ENCODE peak calls at places on chromosomes 16 and 17, in six cellular contexts. One of them, this sample, is unnamed.

GRCh38 chr16:67928147-67928546 is 3.5 kb downstream of the CTRL start:
- DNase-seq in effector memory CD8-positive, alpha-beta T cell: no peak
- DNase-seq in stimulated activated CD4-positive, alpha-beta T cell treated with anti-CD3 and anti-CD28 coated beads, TNF-alpha, amount 100 ng/mL, for 24 hours: no peak
- DNase-seq in heart right ventricle: no peak
- DNase-seq in anterior cingulate cortex: no peak
- DNase-seq in endothelial cell of umbilical vein: no peak
- DNase-seq in this sample: no peak

GRCh38 chr17:17403899-17404576 is 72.8 kb upstream of the MED9 start:
- DNase-seq in effector memory CD8-positive, alpha-beta T cell: peak
- DNase-seq in stimulated activated CD4-positive, alpha-beta T cell treated with anti-CD3 and anti-CD28 coated beads, TNF-alpha, amount 100 ng/mL, for 24 hours: no peak
- DNase-seq in heart right ventricle: no peak
- DNase-seq in anterior cingulate cortex: peak
- DNase-seq in endothelial cell of umbilical vein: peak
- DNase-seq in this sample: peak

GRCh38 chr16:17775061-17775460 is 304.3 kb upstream of the XYLT1 start:
- DNase-seq in effector memory CD8-positive, alpha-beta T cell: no peak
- DNase-seq in stimulated activated CD4-positive, alpha-beta T cell treated with anti-CD3 and anti-CD28 coated beads, TNF-alpha, amount 100 ng/mL, for 24 hours: no peak
- DNase-seq in heart right ventricle: no peak
- DNase-seq in anterior cingulate cortex: no peak
- DNase-seq in endothelial cell of umbilical vein: no peak
- DNase-seq in this sample: no peak

GRCh38 chr17:78208486-78208885 is 5.6 kb upstream of the BIRC5 start:
- DNase-seq in effector memory CD8-positive, alpha-beta T cell: no peak
- DNase-seq in stimulated activated CD4-positive, alpha-beta T cell treated with anti-CD3 and anti-CD28 coated beads, TNF-alpha, amount 100 ng/mL, for 24 hours: no peak
- DNase-seq in heart right ventricle: no peak
- DNase-seq in anterior cingulate cortex: no peak
- DNase-seq in endothelial cell of umbilical vein: no peak
- DNase-seq in this sample: no peak

GRCh38 chr16:84689126-84689525 is 10.7 kb upstream of the USP10 start:
- DNase-seq in effector memory CD8-positive, alpha-beta T cell: no peak
- DNase-seq in stimulated activated CD4-positive, alpha-beta T cell treated with anti-CD3 and anti-CD28 coated beads, TNF-alpha, amount 100 ng/mL, for 24 hours: no peak
- DNase-seq in heart right ventricle: no peak
- DNase-seq in anterior cingulate cortex: no peak
- DNase-seq in endothelial cell of umbilical vein: peak
- DNase-seq in this sample: peak

GRCh38 chr16:19745286-19746018 is 27.4 kb downstream of the IQCK start:
- DNase-seq in effector memory CD8-positive, alpha-beta T cell: no peak
- DNase-seq in stimulated activated CD4-positive, alpha-beta T cell treated with anti-CD3 and anti-CD28 coated beads, TNF-alpha, amount 100 ng/mL, for 24 hours: no peak
- DNase-seq in heart right ventricle: no peak
- DNase-seq in anterior cingulate cortex: no peak
- DNase-seq in endothelial cell of umbilical vein: no peak
- DNase-seq in this sample: peak

GRCh38 chr16:83538707-83539106 is 269.1 kb upstream of the HSBP1 start:
- DNase-seq in effector memory CD8-positive, alpha-beta T cell: no peak
- DNase-seq in stimulated activated CD4-positive, alpha-beta T cell treated with anti-CD3 and anti-CD28 coated beads, TNF-alpha, amount 100 ng/mL, for 24 hours: no peak
- DNase-seq in heart right ventricle: no peak
- DNase-seq in anterior cingulate cortex: no peak
- DNase-seq in endothelial cell of umbilical vein: no peak
- DNase-seq in this sample: no peak

GRCh38 chr17:80375186-80375585 is 39.8 kb upstream of the ENDOV start:
- DNase-seq in effector memory CD8-positive, alpha-beta T cell: no peak
- DNase-seq in stimulated activated CD4-positive, alpha-beta T cell treated with anti-CD3 and anti-CD28 coated beads, TNF-alpha, amount 100 ng/mL, for 24 hours: no peak
- DNase-seq in heart right ventricle: no peak
- DNase-seq in anterior cingulate cortex: no peak
- DNase-seq in endothelial cell of umbilical vein: no peak
- DNase-seq in this sample: no peak

GRCh38 chr17:29840884-29841283 is 89.1 kb downstream of the SSH2 start:
- DNase-seq in effector memory CD8-positive, alpha-beta T cell: no peak
- DNase-seq in stimulated activated CD4-positive, alpha-beta T cell treated with anti-CD3 and anti-CD28 coated beads, TNF-alpha, amount 100 ng/mL, for 24 hours: no peak
- DNase-seq in heart right ventricle: no peak
- DNase-seq in anterior cingulate cortex: no peak
- DNase-seq in endothelial cell of umbilical vein: peak
- DNase-seq in this sample: peak

GRCh38 chr17:40560592-40561293 is 4.5 kb downstream of the CCR7 start:
- DNase-seq in effector memory CD8-positive, alpha-beta T cell: peak
- DNase-seq in stimulated activated CD4-positive, alpha-beta T cell treated with anti-CD3 and anti-CD28 coated beads, TNF-alpha, amount 100 ng/mL, for 24 hours: peak
- DNase-seq in heart right ventricle: no peak
- DNase-seq in anterior cingulate cortex: no peak
- DNase-seq in endothelial cell of umbilical vein: no peak
- DNase-seq in this sample: no peak

GRCh38 chr17:69192754-69193153 is 35.9 kb downstream of the ABCA10 start:
- DNase-seq in effector memory CD8-positive, alpha-beta T cell: no peak
- DNase-seq in stimulated activated CD4-positive, alpha-beta T cell treated with anti-CD3 and anti-CD28 coated beads, TNF-alpha, amount 100 ng/mL, for 24 hours: no peak
- DNase-seq in heart right ventricle: no peak
- DNase-seq in anterior cingulate cortex: no peak
- DNase-seq in endothelial cell of umbilical vein: no peak
- DNase-seq in this sample: no peak

GRCh38 chr16:54456291-54456690 is 169.7 kb upstream of the IRX3 start:
- DNase-seq in effector memory CD8-positive, alpha-beta T cell: no peak
- DNase-seq in stimulated activated CD4-positive, alpha-beta T cell treated with anti-CD3 and anti-CD28 coated beads, TNF-alpha, amount 100 ng/mL, for 24 hours: no peak
- DNase-seq in heart right ventricle: no peak
- DNase-seq in anterior cingulate cortex: no peak
- DNase-seq in endothelial cell of umbilical vein: no peak
- DNase-seq in this sample: no peak

GRCh38 chr17:41586863-41587495 is at the start of gene KRT14:
- DNase-seq in effector memory CD8-positive, alpha-beta T cell: no peak
- DNase-seq in stimulated activated CD4-positive, alpha-beta T cell treated with anti-CD3 and anti-CD28 coated beads, TNF-alpha, amount 100 ng/mL, for 24 hours: no peak
- DNase-seq in heart right ventricle: no peak
- DNase-seq in anterior cingulate cortex: no peak
- DNase-seq in endothelial cell of umbilical vein: no peak
- DNase-seq in this sample: no peak

GRCh38 chr17:61189968-61190367 is 209.7 kb upstream of the TBX2 start:
- DNase-seq in effector memory CD8-positive, alpha-beta T cell: no peak
- DNase-seq in stimulated activated CD4-positive, alpha-beta T cell treated with anti-CD3 and anti-CD28 coated beads, TNF-alpha, amount 100 ng/mL, for 24 hours: no peak
- DNase-seq in heart right ventricle: no peak
- DNase-seq in anterior cingulate cortex: no peak
- DNase-seq in endothelial cell of umbilical vein: no peak
- DNase-seq in this sample: no peak

GRCh38 chr16:66740010-66740409 is 11.4 kb downstream of the DYNC1LI2 start:
- DNase-seq in effector memory CD8-positive, alpha-beta T cell: peak
- DNase-seq in stimulated activated CD4-positive, alpha-beta T cell treated with anti-CD3 and anti-CD28 coated beads, TNF-alpha, amount 100 ng/mL, for 24 hours: no peak
- DNase-seq in heart right ventricle: no peak
- DNase-seq in anterior cingulate cortex: no peak
- DNase-seq in endothelial cell of umbilical vein: peak
- DNase-seq in this sample: peak

GRCh38 chr17:28718317-28718672 is 627 bp upstream of the RAB34 start:
- DNase-seq in effector memory CD8-positive, alpha-beta T cell: no peak
- DNase-seq in stimulated activated CD4-positive, alpha-beta T cell treated with anti-CD3 and anti-CD28 coated beads, TNF-alpha, amount 100 ng/mL, for 24 hours: no peak
- DNase-seq in heart right ventricle: no peak
- DNase-seq in anterior cingulate cortex: no peak
- DNase-seq in endothelial cell of umbilical vein: no peak
- DNase-seq in this sample: no peak

GRCh38 chr17:72121164-72122001 is 563 bp downstream of the SOX9 start:
- DNase-seq in effector memory CD8-positive, alpha-beta T cell: no peak
- DNase-seq in stimulated activated CD4-positive, alpha-beta T cell treated with anti-CD3 and anti-CD28 coated beads, TNF-alpha, amount 100 ng/mL, for 24 hours: no peak
- DNase-seq in heart right ventricle: peak
- DNase-seq in anterior cingulate cortex: peak
- DNase-seq in endothelial cell of umbilical vein: no peak
- DNase-seq in this sample: no peak

GRCh38 chr17:82023447-82024241 is 539 bp downstream of the LRRC45 start:
- DNase-seq in effector memory CD8-positive, alpha-beta T cell: no peak
- DNase-seq in stimulated activated CD4-positive, alpha-beta T cell treated with anti-CD3 and anti-CD28 coated beads, TNF-alpha, amount 100 ng/mL, for 24 hours: no peak
- DNase-seq in heart right ventricle: no peak
- DNase-seq in anterior cingulate cortex: no peak
- DNase-seq in endothelial cell of umbilical vein: no peak
- DNase-seq in this sample: peak

GRCh38 chr17:17682293-17682736 is 1.1 kb downstream of the RAI1 start:
- DNase-seq in effector memory CD8-positive, alpha-beta T cell: peak
- DNase-seq in stimulated activated CD4-positive, alpha-beta T cell treated with anti-CD3 and anti-CD28 coated beads, TNF-alpha, amount 100 ng/mL, for 24 hours: no peak
- DNase-seq in heart right ventricle: peak
- DNase-seq in anterior cingulate cortex: no peak
- DNase-seq in endothelial cell of umbilical vein: peak
- DNase-seq in this sample: peak

GRCh38 chr16:72829846-72830620 is 217.9 kb downstream of the ZFHX3 start:
- DNase-seq in effector memory CD8-positive, alpha-beta T cell: no peak
- DNase-seq in stimulated activated CD4-positive, alpha-beta T cell treated with anti-CD3 and anti-CD28 coated beads, TNF-alpha, amount 100 ng/mL, for 24 hours: no peak
- DNase-seq in heart right ventricle: no peak
- DNase-seq in anterior cingulate cortex: no peak
- DNase-seq in endothelial cell of umbilical vein: no peak
- DNase-seq in this sample: no peak

GRCh38 chr16:67499159-67499558 is 15.8 kb upstream of the AGRP start:
- DNase-seq in effector memory CD8-positive, alpha-beta T cell: no peak
- DNase-seq in stimulated activated CD4-positive, alpha-beta T cell treated with anti-CD3 and anti-CD28 coated beads, TNF-alpha, amount 100 ng/mL, for 24 hours: no peak
- DNase-seq in heart right ventricle: no peak
- DNase-seq in anterior cingulate cortex: no peak
- DNase-seq in endothelial cell of umbilical vein: no peak
- DNase-seq in this sample: no peak

GRCh38 chr17:53571342-53571741 is 251.4 kb upstream of the KIF2B start:
- DNase-seq in effector memory CD8-positive, alpha-beta T cell: no peak
- DNase-seq in stimulated activated CD4-positive, alpha-beta T cell treated with anti-CD3 and anti-CD28 coated beads, TNF-alpha, amount 100 ng/mL, for 24 hours: no peak
- DNase-seq in heart right ventricle: no peak
- DNase-seq in anterior cingulate cortex: no peak
- DNase-seq in endothelial cell of umbilical vein: no peak
- DNase-seq in this sample: peak

GRCh38 chr17:78357177-78357586 is 2.7 kb downstream of the SOCS3 start:
- DNase-seq in effector memory CD8-positive, alpha-beta T cell: no peak
- DNase-seq in stimulated activated CD4-positive, alpha-beta T cell treated with anti-CD3 and anti-CD28 coated beads, TNF-alpha, amount 100 ng/mL, for 24 hours: no peak
- DNase-seq in heart right ventricle: no peak
- DNase-seq in anterior cingulate cortex: no peak
- DNase-seq in endothelial cell of umbilical vein: peak
- DNase-seq in this sample: peak

GRCh38 chr16:20263138-20263855 is 64.0 kb downstream of the GP2 start:
- DNase-seq in effector memory CD8-positive, alpha-beta T cell: no peak
- DNase-seq in stimulated activated CD4-positive, alpha-beta T cell treated with anti-CD3 and anti-CD28 coated beads, TNF-alpha, amount 100 ng/mL, for 24 hours: no peak
- DNase-seq in heart right ventricle: no peak
- DNase-seq in anterior cingulate cortex: no peak
- DNase-seq in endothelial cell of umbilical vein: no peak
- DNase-seq in this sample: no peak

GRCh38 chr16:78163772-78164391 is 64.4 kb downstream of the WWOX start:
- DNase-seq in effector memory CD8-positive, alpha-beta T cell: no peak
- DNase-seq in stimulated activated CD4-positive, alpha-beta T cell treated with anti-CD3 and anti-CD28 coated beads, TNF-alpha, amount 100 ng/mL, for 24 hours: no peak
- DNase-seq in heart right ventricle: no peak
- DNase-seq in anterior cingulate cortex: no peak
- DNase-seq in endothelial cell of umbilical vein: no peak
- DNase-seq in this sample: no peak

GRCh38 chr17:82188001-82188961 is 24.4 kb downstream of the CCDC57 start:
- DNase-seq in effector memory CD8-positive, alpha-beta T cell: no peak
- DNase-seq in stimulated activated CD4-positive, alpha-beta T cell treated with anti-CD3 and anti-CD28 coated beads, TNF-alpha, amount 100 ng/mL, for 24 hours: no peak
- DNase-seq in heart right ventricle: no peak
- DNase-seq in anterior cingulate cortex: no peak
- DNase-seq in endothelial cell of umbilical vein: no peak
- DNase-seq in this sample: no peak

GRCh38 chr17:64128787-64129514 is 993 bp downstream of the ERN1 start:
- DNase-seq in effector memory CD8-positive, alpha-beta T cell: no peak
- DNase-seq in stimulated activated CD4-positive, alpha-beta T cell treated with anti-CD3 and anti-CD28 coated beads, TNF-alpha, amount 100 ng/mL, for 24 hours: no peak
- DNase-seq in heart right ventricle: peak
- DNase-seq in anterior cingulate cortex: no peak
- DNase-seq in endothelial cell of umbilical vein: peak
- DNase-seq in this sample: peak

GRCh38 chr17:77802811-77803220 is 155.7 kb upstream of the TNRC6C start:
- DNase-seq in effector memory CD8-positive, alpha-beta T cell: no peak
- DNase-seq in stimulated activated CD4-positive, alpha-beta T cell treated with anti-CD3 and anti-CD28 coated beads, TNF-alpha, amount 100 ng/mL, for 24 hours: no peak
- DNase-seq in heart right ventricle: peak
- DNase-seq in anterior cingulate cortex: peak
- DNase-seq in endothelial cell of umbilical vein: no peak
- DNase-seq in this sample: peak

GRCh38 chr17:68516732-68517131 is 4.5 kb downstream of the PRKAR1A start:
- DNase-seq in effector memory CD8-positive, alpha-beta T cell: no peak
- DNase-seq in stimulated activated CD4-positive, alpha-beta T cell treated with anti-CD3 and anti-CD28 coated beads, TNF-alpha, amount 100 ng/mL, for 24 hours: no peak
- DNase-seq in heart right ventricle: no peak
- DNase-seq in anterior cingulate cortex: no peak
- DNase-seq in endothelial cell of umbilical vein: no peak
- DNase-seq in this sample: no peak

GRCh38 chr17:79919164-79919585 is 79.9 kb upstream of the CBX4 start:
- DNase-seq in effector memory CD8-positive, alpha-beta T cell: no peak
- DNase-seq in stimulated activated CD4-positive, alpha-beta T cell treated with anti-CD3 and anti-CD28 coated beads, TNF-alpha, amount 100 ng/mL, for 24 hours: no peak
- DNase-seq in heart right ventricle: peak
- DNase-seq in anterior cingulate cortex: peak
- DNase-seq in endothelial cell of umbilical vein: peak
- DNase-seq in this sample: peak

GRCh38 chr16:30376508-30376907 is 1.9 kb downstream of the MYL11 start:
- DNase-seq in effector memory CD8-positive, alpha-beta T cell: no peak
- DNase-seq in stimulated activated CD4-positive, alpha-beta T cell treated with anti-CD3 and anti-CD28 coated beads, TNF-alpha, amount 100 ng/mL, for 24 hours: no peak
- DNase-seq in heart right ventricle: no peak
- DNase-seq in anterior cingulate cortex: no peak
- DNase-seq in endothelial cell of umbilical vein: no peak
- DNase-seq in this sample: no peak

GRCh38 chr16:56606688-56607618 is 1.4 kb upstream of the MT2A start:
- DNase-seq in effector memory CD8-positive, alpha-beta T cell: no peak
- DNase-seq in stimulated activated CD4-positive, alpha-beta T cell treated with anti-CD3 and anti-CD28 coated beads, TNF-alpha, amount 100 ng/mL, for 24 hours: no peak
- DNase-seq in heart right ventricle: peak
- DNase-seq in anterior cingulate cortex: no peak
- DNase-seq in endothelial cell of umbilical vein: peak
- DNase-seq in this sample: peak

GRCh38 chr17:66829883-66830282 is 5.0 kb upstream of the CACNG5 start:
- DNase-seq in effector memory CD8-positive, alpha-beta T cell: no peak
- DNase-seq in stimulated activated CD4-positive, alpha-beta T cell treated with anti-CD3 and anti-CD28 coated beads, TNF-alpha, amount 100 ng/mL, for 24 hours: no peak
- DNase-seq in heart right ventricle: no peak
- DNase-seq in anterior cingulate cortex: no peak
- DNase-seq in endothelial cell of umbilical vein: no peak
- DNase-seq in this sample: peak

GRCh38 chr17:16516594-16517018 is 24.6 kb upstream of the LRRC75A start:
- DNase-seq in effector memory CD8-positive, alpha-beta T cell: no peak
- DNase-seq in stimulated activated CD4-positive, alpha-beta T cell treated with anti-CD3 and anti-CD28 coated beads, TNF-alpha, amount 100 ng/mL, for 24 hours: no peak
- DNase-seq in heart right ventricle: peak
- DNase-seq in anterior cingulate cortex: peak
- DNase-seq in endothelial cell of umbilical vein: peak
- DNase-seq in this sample: peak

GRCh38 chr17:7797976-7798375 is 36.0 kb upstream of the KDM6B start:
- DNase-seq in effector memory CD8-positive, alpha-beta T cell: no peak
- DNase-seq in stimulated activated CD4-positive, alpha-beta T cell treated with anti-CD3 and anti-CD28 coated beads, TNF-alpha, amount 100 ng/mL, for 24 hours: no peak
- DNase-seq in heart right ventricle: no peak
- DNase-seq in anterior cingulate cortex: no peak
- DNase-seq in endothelial cell of umbilical vein: no peak
- DNase-seq in this sample: no peak

GRCh38 chr16:11290102-11290893 is 9.2 kb upstream of the PRM1 start:
- DNase-seq in effector memory CD8-positive, alpha-beta T cell: no peak
- DNase-seq in stimulated activated CD4-positive, alpha-beta T cell treated with anti-CD3 and anti-CD28 coated beads, TNF-alpha, amount 100 ng/mL, for 24 hours: no peak
- DNase-seq in heart right ventricle: no peak
- DNase-seq in anterior cingulate cortex: no peak
- DNase-seq in endothelial cell of umbilical vein: no peak
- DNase-seq in this sample: no peak

GRCh38 chr17:80101946-80102706 is 745 bp downstream of the GAA start:
- DNase-seq in effector memory CD8-positive, alpha-beta T cell: no peak
- DNase-seq in stimulated activated CD4-positive, alpha-beta T cell treated with anti-CD3 and anti-CD28 coated beads, TNF-alpha, amount 100 ng/mL, for 24 hours: no peak
- DNase-seq in heart right ventricle: no peak
- DNase-seq in anterior cingulate cortex: no peak
- DNase-seq in endothelial cell of umbilical vein: peak
- DNase-seq in this sample: peak

GRCh38 chr16:81732699-81733098 is 46.4 kb upstream of the PLCG2 start:
- DNase-seq in effector memory CD8-positive, alpha-beta T cell: no peak
- DNase-seq in stimulated activated CD4-positive, alpha-beta T cell treated with anti-CD3 and anti-CD28 coated beads, TNF-alpha, amount 100 ng/mL, for 24 hours: no peak
- DNase-seq in heart right ventricle: no peak
- DNase-seq in anterior cingulate cortex: no peak
- DNase-seq in endothelial cell of umbilical vein: no peak
- DNase-seq in this sample: no peak

This sample was measured in dermis blood vessel endothelial cell.